ENCODE peak calls at places on chromosomes 11 and 22, in ten cellular contexts. W, G, P, J, E, N, B, C, Y and Z are unnamed samples. For H3K36me3, the result is how much of the 10 kb centered on the place peaks cover.

GRCh38 chr22:45200862-45201511 is 37.3 kb downstream of the NUP50 start:
- DNase-seq in W (peak), G (no peak), P (no peak), J (no peak), E (peak), N (no peak), B (no peak), C (peak), Y (no peak), Z (no peak)

GRCh38 chr11:67270256-67271211 is 4.3 kb downstream of the GRK2 start:
- DNase-seq in W (peak), G (no peak), P (peak), J (no peak), E (no peak), N (peak), B (peak), C (no peak), Y (no peak), Z (no peak)

GRCh38 chr11:119921571-119921970 is 192.6 kb upstream of the NECTIN1 start:
- DNase-seq in W (peak), G (no peak), P (no peak), J (no peak), E (no peak), N (no peak), B (no peak), C (no peak), Y (no peak), Z (no peak)

GRCh38 chr11:8068605-8069221 is 12.3 kb upstream of the TUB start:
- DNase-seq in W (peak), G (peak), P (no peak), J (no peak), E (peak), N (no peak), B (peak), C (peak), Y (peak), Z (no peak)

GRCh38 chr11:121248496-121248895 is 44.1 kb upstream of the SC5D start:
- DNase-seq in W (no peak), G (no peak), P (no peak), J (no peak), E (peak), N (no peak), B (no peak), C (no peak), Y (no peak), Z (no peak)

GRCh38 chr22:37503850-37504249 is 15.4 kb downstream of the CARD10 start:
- DNase-seq in W (no peak), G (no peak), P (peak), J (no peak), E (no peak), N (peak), B (no peak), C (no peak), Y (no peak), Z (no peak)

GRCh38 chr22:50621491-50621880 is 6.5 kb downstream of the ARSA start:
- DNase-seq in W (peak), G (no peak), P (no peak), J (no peak), E (no peak), N (peak), B (no peak), C (no peak), Y (no peak), Z (peak)

GRCh38 chr11:10044618-10045017 is 249.4 kb downstream of the SBF2 start:
- DNase-seq in W (no peak), G (no peak), P (no peak), J (no peak), E (peak), N (no peak), B (no peak), C (no peak), Y (no peak), Z (no peak)

GRCh38 chr11:62611705-62612365 is 740 bp downstream of the EML3 start:
- DNase-seq in W (peak), G (no peak), P (peak), J (no peak), E (peak), N (peak), B (peak), C (no peak), Y (no peak), Z (peak)

GRCh38 chr11:77127969-77128691 is at the start of gene MYO7A:
- DNase-seq in W (no peak), G (no peak), P (peak), J (no peak), E (no peak), N (peak), B (peak), C (peak), Y (peak), Z (no peak)

GRCh38 chr11:118623291-118623655 is 15.9 kb downstream of the PHLDB1 start:
- DNase-seq in W (peak), G (no peak), P (no peak), J (no peak), E (peak), N (no peak), B (no peak), C (no peak), Y (no peak), Z (no peak)

GRCh38 chr11:48193876-48194275 is 22.7 kb upstream of the OR4B1 start:
- DNase-seq in W (no peak), G (no peak), P (no peak), J (no peak), E (peak), N (no peak), B (no peak), C (peak), Y (no peak), Z (no peak)

GRCh38 chr11:47443028-47443700 is 5.8 kb downstream of the RAPSN start:
- DNase-seq in W (no peak), G (no peak), P (no peak), J (no peak), E (no peak), N (no peak), B (no peak), C (no peak), Y (no peak), Z (no peak)

GRCh38 chr11:123195182-123196059 is at the start of gene CLMP:
- DNase-seq in W (no peak), G (peak), P (peak), J (no peak), E (peak), N (peak), B (peak), C (no peak), Y (no peak), Z (no peak)

GRCh38 chr11:74449369-74449931 is 17.9 kb downstream of the KCNE3 start:
- DNase-seq in W (no peak), G (peak), P (peak), J (peak), E (peak), N (no peak), B (peak), C (peak), Y (peak), Z (peak)

GRCh38 chr22:37431811-37432707 is 4.8 kb upstream of the ELFN2 start:
- DNase-seq in W (no peak), G (no peak), P (no peak), J (peak), E (peak), N (no peak), B (no peak), C (peak), Y (no peak), Z (peak)

GRCh38 chr11:95231881-95232605 is 1.0 kb upstream of the SESN3 start:
- DNase-seq in W (peak), G (peak), P (peak), J (no peak), E (peak), N (peak), B (peak), C (peak), Y (peak), Z (peak)

GRCh38 chr11:105968021-105968697 is 53.9 kb downstream of the MSANTD4 start:
- DNase-seq in W (no peak), G (no peak), P (no peak), J (no peak), E (peak), N (no peak), B (no peak), C (peak), Y (no peak), Z (no peak)

GRCh38 chr22:31343235-31344191 is 2.6 kb downstream of the PATZ1 start:
- DNase-seq in W (peak), G (peak), P (peak), J (no peak), E (no peak), N (peak), B (peak), C (no peak), Y (no peak), Z (peak)

GRCh38 chr11:35845860-35846259 is 98.0 kb upstream of the LDLRAD3 start:
- DNase-seq in W (no peak), G (no peak), P (no peak), J (no peak), E (no peak), N (no peak), B (no peak), C (no peak), Y (no peak), Z (no peak)

GRCh38 chr22:31102441-31103081 is 4.8 kb downstream of the SELENOM start:
- DNase-seq in W (peak), G (peak), P (peak), J (peak), E (peak), N (no peak), B (peak), C (peak), Y (no peak), Z (no peak)

GRCh38 chr11:17559341-17560087 is 12.5 kb downstream of the OTOG start:
- DNase-seq in W (no peak), G (no peak), P (no peak), J (no peak), E (no peak), N (no peak), B (no peak), C (no peak), Y (peak), Z (no peak)

GRCh38 chr11:68844801-68845200 is 3.1 kb upstream of the CPT1A start:
- DNase-seq in W (no peak), G (no peak), P (no peak), J (no peak), E (no peak), N (no peak), B (no peak), C (no peak), Y (no peak), Z (no peak)

GRCh38 chr11:125375146-125375545 is 120.9 kb downstream of the FEZ1 start:
- DNase-seq in W (no peak), G (no peak), P (no peak), J (no peak), E (peak), N (no peak), B (no peak), C (no peak), Y (no peak), Z (no peak)

GRCh38 chr11:11450744-11451362 is 97.8 kb upstream of the CSNK2A3 start:
- DNase-seq in W (no peak), G (no peak), P (no peak), J (no peak), E (peak), N (no peak), B (no peak), C (peak), Y (no peak), Z (no peak)

GRCh38 chr11:110367571-110367970 is 62.2 kb upstream of the FDX1 start:
- DNase-seq in W (no peak), G (no peak), P (no peak), J (no peak), E (no peak), N (no peak), B (no peak), C (no peak), Y (no peak), Z (no peak)

GRCh38 chr11:68128682-68129327 is 7.6 kb upstream of the CHKA start:
- DNase-seq in W (peak), G (no peak), P (no peak), J (no peak), E (peak), N (peak), B (peak), C (peak), Y (peak), Z (no peak)

GRCh38 chr11:41921991-41922390 is 462.5 kb upstream of the LRRC4C start:
- DNase-seq in W (no peak), G (no peak), P (no peak), J (no peak), E (no peak), N (no peak), B (no peak), C (no peak), Y (no peak), Z (no peak)

GRCh38 chr11:41920374-41920773 is 460.9 kb upstream of the LRRC4C start:
- DNase-seq in W (no peak), G (no peak), P (no peak), J (no peak), E (no peak), N (no peak), B (no peak), C (no peak), Y (no peak), Z (no peak)

GRCh38 chr11:41917900-41918299 is 458.4 kb upstream of the LRRC4C start:
- DNase-seq in W (peak), G (no peak), P (no peak), J (no peak), E (no peak), N (no peak), B (no peak), C (no peak), Y (no peak), Z (no peak)
- H3K4me3 ChIP-seq in W (no peak), G (no peak), P (no peak), J (no peak), E (no peak), N (no peak), B (no peak), C (no peak), Y (no peak), Z (no peak)

DNA sequence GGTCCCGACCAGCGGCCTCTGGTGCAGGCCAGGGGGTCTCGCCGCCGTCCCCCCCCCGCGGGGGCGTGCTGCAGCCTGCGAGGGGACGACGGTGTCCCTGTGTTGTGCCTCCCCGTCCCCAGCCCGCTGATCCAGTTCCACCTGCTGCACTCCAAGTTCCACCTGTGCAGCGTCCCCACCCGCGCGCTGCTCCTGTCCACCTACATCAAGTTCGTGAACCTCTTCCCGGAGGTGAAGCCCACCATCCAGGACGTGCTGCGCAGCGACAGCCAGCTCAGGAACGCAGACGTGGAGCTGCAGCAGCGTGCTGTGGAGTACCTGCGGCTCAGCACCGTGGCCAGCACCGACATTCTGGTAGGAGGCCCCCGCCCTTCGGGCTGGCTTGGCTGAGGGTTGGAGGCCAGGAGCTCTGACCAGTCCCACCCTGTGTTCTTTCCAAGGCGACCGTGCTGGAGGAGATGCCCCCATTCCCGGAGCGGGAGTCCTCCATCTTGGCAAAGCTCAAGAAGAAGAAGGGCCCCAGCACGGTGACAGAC is 42.8 kb downstream of the MUC6 start:
- DNase-seq in W (no peak), G (no peak), P (no peak), J (no peak), E (no peak), N (no peak), B (no peak), C (no peak), Y (no peak), Z (no peak)
- TF ChIP-seq CTCF in W (no peak), G (no peak), P (no peak), J (no peak), E (no peak), N (no peak), B (no peak), C (no peak), Y (no peak), Z (no peak)

GRCh38 chr11:498297-499181 is 8.5 kb downstream of the RNH1 start:
- DNase-seq in W (no peak), G (no peak), P (no peak), J (no peak), E (no peak), N (peak), B (peak), C (no peak), Y (no peak), Z (no peak)
- H3K36me3 ChIP-seq in W (half or more), G (under half), P (under half), J (half or more), E (half or more), N (half or more), B (under half), C (half or more), Y (under half), Z (half or more)

GRCh38 chr11:57320067-57320718 is 4.6 kb downstream of the TNKS1BP1 start:
- DNase-seq in W (no peak), G (no peak), P (no peak), J (no peak), E (no peak), N (no peak), B (no peak), C (no peak), Y (peak), Z (no peak)
- H3K4me3 ChIP-seq in W (no peak), G (no peak), P (no peak), J (no peak), E (no peak), N (no peak), B (no peak), C (no peak), Y (no peak), Z (no peak)

GRCh38 chr22:29994027-29994715 is 86.1 kb upstream of the HORMAD2 start:
- DNase-seq in W (no peak), G (no peak), P (no peak), J (peak), E (peak), N (no peak), B (no peak), C (peak), Y (no peak), Z (no peak)
- TF ChIP-seq CTCF in W (no peak), G (no peak), P (no peak), J (peak), E (peak), N (peak), B (no peak), C (no peak), Y (peak), Z (no peak)

DNA sequence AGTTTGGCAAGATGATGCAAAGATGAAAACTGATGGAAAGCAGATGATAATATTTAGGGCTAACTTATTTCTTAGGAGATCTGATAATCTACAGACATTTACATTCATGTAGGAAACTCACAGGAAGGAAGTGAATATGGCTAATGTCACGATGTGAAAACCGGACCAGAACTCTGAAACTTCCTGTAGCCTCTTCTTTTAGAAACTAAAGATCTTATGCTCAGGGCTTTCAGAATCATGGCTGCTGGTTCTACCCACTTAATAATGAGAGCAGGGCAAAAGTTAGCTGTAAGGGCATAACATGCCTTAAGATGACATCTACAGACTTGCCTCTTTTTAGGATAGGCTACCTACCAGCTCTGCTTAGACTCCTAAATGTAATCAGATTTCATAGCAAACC is 15.2 kb downstream of the CPSF7 start:
- DNase-seq in W (no peak), G (no peak), P (no peak), J (no peak), E (no peak), N (no peak), B (no peak), C (no peak), Y (no peak), Z (no peak)
- H3K36me3 ChIP-seq in W (half or more), G (under half), P (half or more), J (under half), E (under half), N (half or more), B (under half), C (half or more), Y (under half), Z (under half)

GRCh38 chr11:64292458-64293254 is 1.6 kb downstream of the KCNK4 start:
- DNase-seq in W (no peak), G (no peak), P (no peak), J (no peak), E (no peak), N (no peak), B (no peak), C (no peak), Y (no peak), Z (no peak)
- H3K4me3 ChIP-seq in W (peak), G (no peak), P (peak), J (peak), E (no peak), N (peak), B (no peak), C (no peak), Y (no peak), Z (peak)

GRCh38 chr11:64349404-64349803 is 9.4 kb downstream of the CCDC88B start:
- DNase-seq in W (no peak), G (no peak), P (no peak), J (no peak), E (no peak), N (no peak), B (no peak), C (no peak), Y (no peak), Z (no peak)

GRCh38 chr11:64344721-64345120 is 4.7 kb downstream of the CCDC88B start:
- DNase-seq in W (no peak), G (no peak), P (no peak), J (no peak), E (no peak), N (no peak), B (no peak), C (no peak), Y (no peak), Z (no peak)

GRCh38 chr11:64344160-64344559 is 4.2 kb downstream of the CCDC88B start:
- DNase-seq in W (no peak), G (no peak), P (no peak), J (no peak), E (no peak), N (no peak), B (no peak), C (no peak), Y (no peak), Z (no peak)

GRCh38 chr11:64348611-64349387 is 8.8 kb downstream of the CCDC88B start:
- DNase-seq in W (no peak), G (no peak), P (no peak), J (no peak), E (no peak), N (no peak), B (no peak), C (no peak), Y (no peak), Z (no peak)

DNA sequence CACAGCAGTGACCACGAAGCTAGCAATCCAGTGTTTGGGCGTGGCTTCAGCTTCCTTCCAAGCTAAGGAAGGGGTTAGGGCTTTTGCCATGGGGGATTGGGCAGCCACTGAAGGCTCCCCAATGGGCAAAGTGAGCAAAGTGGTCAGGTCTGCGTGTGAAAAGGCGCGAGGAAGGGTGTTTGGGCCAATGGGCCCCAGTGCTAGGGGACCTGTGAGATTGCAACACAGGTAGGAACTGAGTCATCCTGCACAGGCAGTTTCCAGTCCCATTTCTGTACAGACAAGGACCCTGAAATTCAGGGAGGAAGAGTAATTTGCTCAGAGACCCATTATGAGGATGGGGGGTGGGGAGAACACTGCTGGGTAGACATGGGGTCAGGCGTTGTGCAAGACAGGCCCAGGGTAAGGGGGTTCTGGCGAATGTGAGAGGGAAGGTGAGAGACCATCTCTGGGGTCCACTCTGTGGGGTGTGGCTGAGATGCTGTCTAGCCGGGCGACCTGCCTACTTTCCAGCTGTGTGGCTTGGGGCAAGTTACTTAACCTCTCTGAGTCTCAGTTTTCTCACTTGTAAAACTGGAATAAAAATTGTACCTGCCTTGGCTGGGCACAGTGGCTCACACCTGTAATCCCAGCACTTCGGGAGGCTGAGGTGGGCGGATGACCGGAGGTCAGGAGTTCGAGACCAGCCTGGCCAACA is 7.3 kb downstream of the CCDC88B start:
- DNase-seq in W (no peak), G (no peak), P (no peak), J (no peak), E (no peak), N (no peak), B (no peak), C (no peak), Y (no peak), Z (no peak)
- TF ChIP-seq CTCF in W (no peak), G (no peak), P (no peak), J (no peak), E (no peak), N (no peak), B (no peak), C (no peak), Y (no peak), Z (no peak)

DNA sequence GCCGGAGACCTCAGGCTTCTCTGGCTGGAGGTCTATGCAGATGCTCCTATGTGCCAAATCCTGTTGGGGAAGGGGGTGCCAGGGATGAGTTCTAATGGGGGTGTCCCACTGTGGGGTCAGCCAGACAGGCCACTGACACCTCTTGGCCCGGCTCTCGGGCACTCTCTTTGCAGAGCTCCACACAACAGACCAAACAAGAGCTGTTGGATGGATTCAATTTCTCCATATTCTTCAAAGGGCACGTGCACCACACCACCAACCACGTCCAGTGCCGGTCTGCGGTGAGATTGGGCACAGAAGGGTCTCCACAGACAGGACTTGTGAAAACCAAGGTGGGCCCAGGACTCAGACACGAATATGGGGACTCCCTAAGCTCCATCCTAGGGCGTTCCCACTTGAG is 2.2 kb upstream of the RGL4 start:
- DNase-seq in W (no peak), G (no peak), P (no peak), J (no peak), E (no peak), N (no peak), B (no peak), C (no peak), Y (no peak), Z (no peak)
- H3K36me3 ChIP-seq in W (half or more), G (under half), P (under half), J (under half), E (under half), N (under half), B (under half), C (under half), Y (under half), Z (under half)

GRCh38 chr11:79439893-79440450 is 858 bp downstream of the TENM4 start:
- DNase-seq in W (peak), G (peak), P (peak), J (no peak), E (no peak), N (peak), B (peak), C (no peak), Y (no peak), Z (peak)
- H3K4me3 ChIP-seq in W (peak), G (peak), P (peak), J (peak), E (peak), N (peak), B (peak), C (peak), Y (no peak), Z (peak)